ENCODE peak calls at places on chromosomes 13 and 19, in four cellular contexts. X is astrocyte of the cerebellum, L is Peyer's patch, K is upper lobe of right lung. P is an unnamed sample.

GRCh38 chr13:112012705-112013085 is 54.3 kb upstream of the SOX1 start:
- DNase-seq in K (no peak), L (no peak), X (no peak), P (no peak)

GRCh38 chr13:22271963-22272362 is 601.1 kb downstream of the FGF9 start:
- DNase-seq in K (no peak), X (no peak), L (no peak), P (no peak)

GRCh38 chr13:39451860-39452301 is 151.1 kb downstream of the LHFPL6 start:
- DNase-seq in X (peak), L (no peak), K (no peak), P (peak)

GRCh38 chr13:82688400-82688999 is 1193.8 kb downstream of the SLITRK1 start:
- DNase-seq in K (no peak), L (no peak), X (no peak), P (no peak)

GRCh38 chr19:23403581-23404324 is 8.5 kb upstream of the ZNF91 start:
- DNase-seq in K (no peak), L (peak), X (no peak), P (no peak)

GRCh38 chr13:75196112-75196855 is 285.7 kb downstream of the TBC1D4 start:
- DNase-seq in X (peak), L (no peak), K (no peak), P (no peak)

GRCh38 chr19:12778020-12778904 is 2.9 kb upstream of the HOOK2 start:
- DNase-seq in X (no peak), K (peak), L (peak), P (no peak)

GRCh38 chr13:50866817-50867640 is 23.5 kb upstream of the DLEU7 start:
- DNase-seq in L (no peak), K (no peak), X (no peak), P (no peak)

GRCh38 chr13:88840085-88840484 is 1168.9 kb downstream of the SLITRK5 start:
- DNase-seq in X (no peak), L (no peak), K (no peak), P (no peak)

GRCh38 chr19:44775676-44776240 is 1.9 kb upstream of the CBLC start:
- DNase-seq in L (no peak), X (no peak), K (no peak), P (no peak)

GRCh38 chr19:46015961-46016425 is 6.9 kb downstream of the PGLYRP1 start:
- DNase-seq in L (no peak), K (no peak), X (no peak), P (no peak)

GRCh38 chr19:46016426-46017094 is 6.3 kb downstream of the PGLYRP1 start:
- DNase-seq in K (peak), L (peak), X (peak), P (no peak)

GRCh38 chr19:46014534-46014933 is 8.3 kb downstream of the PGLYRP1 start:
- DNase-seq in X (no peak), K (no peak), L (no peak), P (no peak)

GRCh38 chr19:46017095-46017429 is 5.8 kb downstream of the PGLYRP1 start:
- DNase-seq in X (no peak), K (no peak), L (no peak), P (no peak)

GRCh38 chr19:46015080-46015960 is 7.5 kb downstream of the PGLYRP1 start:
- DNase-seq in K (peak), L (peak), X (no peak), P (no peak)
- H3K4me3 ChIP-seq in K (peak), L (peak), X (peak), P (peak)

GRCh38 chr13:64675256-64675892 is 2554.8 kb downstream of the PCDH9 start:
- DNase-seq in L (no peak), X (peak), K (no peak), P (no peak)
- H3K4me3 ChIP-seq in L (no peak), X (no peak), K (no peak), P (no peak)

GRCh38 chr13:94057618-94058017 is 421.9 kb downstream of the DCT start:
- DNase-seq in K (no peak), X (no peak), L (no peak), P (no peak)

GRCh38 chr13:94058821-94059360 is 420.6 kb downstream of the DCT start:
- DNase-seq in K (no peak), X (no peak), L (no peak), P (peak)

GRCh38 chr13:94065741-94066140 is 413.7 kb downstream of the DCT start:
- DNase-seq in K (no peak), X (no peak), L (no peak), P (no peak)

GRCh38 chr13:94061316-94061715 is 418.2 kb downstream of the DCT start:
- DNase-seq in X (no peak), L (no peak), K (no peak), P (no peak)

GRCh38 chr13:94063096-94063495 is 416.4 kb downstream of the DCT start:
- DNase-seq in K (no peak), X (no peak), L (no peak), P (no peak)
- H3K4me3 ChIP-seq in K (no peak), X (no peak), L (no peak), P (no peak)

DNA sequence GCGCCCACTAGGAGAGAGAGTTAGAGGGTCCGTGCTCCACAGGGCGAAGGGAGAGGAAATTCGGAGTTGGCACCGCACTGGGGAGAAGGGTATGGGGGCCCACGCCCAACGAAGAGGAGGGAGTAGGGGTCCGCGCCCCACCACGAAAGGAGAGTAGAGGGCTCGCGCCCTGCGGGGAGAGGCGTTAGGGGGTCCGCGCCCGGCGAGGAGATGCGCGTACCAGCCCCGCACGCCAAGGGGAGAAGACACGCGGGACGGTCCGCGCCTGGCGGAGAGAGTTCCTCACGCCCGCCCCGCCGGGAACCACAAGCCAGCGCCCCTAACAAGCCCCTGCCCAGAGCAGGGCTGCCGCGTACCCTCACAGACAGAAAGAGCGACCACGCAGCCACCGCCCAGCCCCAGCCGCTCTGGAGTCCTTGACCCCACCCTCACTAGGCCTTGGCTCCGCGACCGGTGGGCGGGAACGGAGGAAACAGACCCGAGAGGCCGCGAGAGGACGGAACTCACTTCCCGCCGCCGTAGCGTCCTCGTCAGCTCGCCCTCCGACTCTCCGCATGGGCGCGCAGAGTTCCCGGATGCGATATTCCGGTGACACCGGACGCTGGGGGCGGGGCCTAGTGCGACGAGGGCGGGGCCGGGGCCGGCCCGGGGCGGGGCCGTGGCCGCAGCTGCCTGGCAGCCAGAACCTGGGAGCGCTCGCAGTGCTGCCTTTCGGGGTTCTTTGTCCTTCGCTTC is 20.0 kb upstream of the ZSCAN18 start:
- DNase-seq in L (no peak), X (no peak), K (no peak), P (no peak)
- H3K4me3 ChIP-seq in L (no peak), X (no peak), K (no peak), P (no peak)

GRCh38 chr13:97109256-97109655 is 112.9 kb upstream of the MBNL2 start:
- DNase-seq in X (no peak), K (no peak), L (no peak), P (no peak)
- H3K4me3 ChIP-seq in X (no peak), K (no peak), L (no peak), P (no peak)

P was measured in retinal pigment epithelial cell.